ENCODE peak calls at places on chromosomes 7 and 10, in five cellular contexts. R is CD8-positive, alpha-beta T cell; D is left ventricle myocardium inferior; J is uterus; W is pancreas. B is an unnamed sample.

GRCh38 chr7:144830024-144830785 is 5.6 kb downstream of the TPK1 start:
- DNase-seq in D (no peak), W (no peak), R (no peak), J (no peak), B (no peak)

GRCh38 chr7:107660381-107661080 is at the start of gene SLC26A4:
- DNase-seq in D (no peak), R (no peak), W (no peak), J (no peak), B (no peak)

GRCh38 chr7:46508541-46508940 is 587.5 kb upstream of the IGFBP3 start:
- DNase-seq in W (no peak), R (no peak), D (no peak), J (no peak), B (no peak)

GRCh38 chr10:26217396-26218105 is 977 bp downstream of the GAD2 start:
- DNase-seq in J (no peak), R (no peak), W (no peak), D (no peak), B (no peak)

GRCh38 chr7:46549347-46549746 is 628.3 kb upstream of the IGFBP3 start:
- DNase-seq in W (no peak), R (no peak), J (no peak), D (no peak), B (no peak)

GRCh38 chr10:10500941-10501340 is 516.7 kb upstream of the CELF2 start:
- DNase-seq in W (no peak), J (no peak), R (no peak), D (no peak), B (no peak)

GRCh38 chr7:96670338-96671289 is 39.0 kb downstream of the SEM1 start:
- DNase-seq in W (no peak), D (no peak), R (no peak), J (no peak), B (no peak)

GRCh38 chr7:49775949-49776443 is 2.6 kb downstream of the VWC2 start:
- DNase-seq in D (no peak), J (no peak), R (no peak), W (no peak), B (no peak)

GRCh38 chr10:128091636-128092210 is 34.5 kb downstream of the MKI67 start:
- DNase-seq in W (no peak), D (no peak), J (no peak), R (no peak), B (no peak)

GRCh38 chr10:132229834-132230556 is 43.2 kb downstream of the DPYSL4 start:
- DNase-seq in R (peak; percentile 66), D (no peak), W (no peak), J (no peak), B (no peak)

GRCh38 chr7:139855498-139856270 is 26.6 kb downstream of the TBXAS1 start:
- DNase-seq in J (no peak), R (peak; percentile 51), W (peak; percentile 35), D (no peak), B (no peak)

GRCh38 chr10:45238896-45239295 is 76.5 kb downstream of the OR13A1 start:
- DNase-seq in R (no peak), J (no peak), D (no peak), W (no peak), B (no peak)

GRCh38 chr10:69088801-69089501 is 1.0 kb downstream of the SRGN start:
- DNase-seq in J (no peak), W (no peak), D (no peak), R (no peak), B (no peak)

GRCh38 chr7:128841171-128841690 is 11.0 kb downstream of the FLNC start:
- DNase-seq in J (no peak), W (no peak), R (no peak), D (peak; percentile 14), B (no peak)

GRCh38 chr7:12637819-12638592 is 49.4 kb upstream of the ARL4A start:
- DNase-seq in J (no peak), D (no peak), W (no peak), R (no peak), B (no peak)

GRCh38 chr7:25790261-25790660 is 361.7 kb upstream of the NFE2L3 start:
- DNase-seq in R (no peak), W (no peak), J (no peak), D (no peak), B (no peak)

GRCh38 chr10:97076781-97077180 is 109.0 kb downstream of the SLIT1 start:
- DNase-seq in R (no peak), W (no peak), J (no peak), D (no peak), B (no peak)

GRCh38 chr7:92778972-92779371 is 57.4 kb downstream of the CDK6 start:
- DNase-seq in R (no peak), D (no peak), J (peak; percentile 68), W (no peak), B (no peak)

GRCh38 chr7:74253975-74254857 is at the start of gene RFC2:
- DNase-seq in W (peak; percentile 95), J (peak; percentile 95), R (peak; percentile 99), D (peak; percentile 97), B (peak; percentile 83)
- H3K4me1 ChIP-seq in W (no peaks in the 10 kb centered on the region), J (no peaks in the 10 kb centered on the region), R (peaks cover 17% of the 10 kb centered on the region), D (peaks cover 41% of the 10 kb centered on the region), B (peaks cover 25% of the 10 kb centered on the region)

DNA sequence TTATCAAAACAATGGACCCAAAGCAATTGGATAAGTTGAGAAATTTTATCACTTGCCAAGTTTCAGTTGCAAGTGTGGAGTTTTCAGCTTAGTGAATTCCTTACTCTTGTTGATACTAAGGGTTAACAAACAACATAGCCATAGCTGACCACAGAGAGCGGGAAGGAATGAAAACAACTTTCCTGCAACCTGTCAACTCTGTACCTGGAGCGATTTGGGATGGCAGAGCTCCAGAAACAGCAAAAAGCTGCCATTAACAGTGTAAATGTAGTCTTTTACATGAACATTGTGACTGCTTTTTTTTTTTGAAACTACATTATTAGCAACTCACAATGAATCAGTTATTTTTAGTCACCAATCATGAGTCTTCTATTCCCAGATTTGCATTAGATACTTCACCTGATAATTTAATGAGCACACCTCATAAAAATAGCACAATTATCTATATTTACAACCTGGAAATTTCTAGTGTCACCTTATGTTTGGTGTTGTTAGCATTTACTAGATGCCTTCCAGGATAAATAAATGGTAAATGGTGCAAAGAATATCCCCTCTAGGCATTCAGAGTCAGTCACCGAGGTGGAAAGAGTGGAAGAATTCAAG is 47.6 kb upstream of the RAPGEF5 start:
- DNase-seq in W (no peak), D (no peak), J (no peak), R (no peak), B (no peak)
- H3K4me1 ChIP-seq in W (no peaks in the 10 kb centered on the region), D (no peaks in the 10 kb centered on the region), J (no peaks in the 10 kb centered on the region), R (peaks cover 5% of the 10 kb centered on the region), B (no peaks in the 10 kb centered on the region)

GRCh38 chr7:158724658-158725505 is 20.3 kb upstream of the NCAPG2 start:
- DNase-seq in D (no peak), J (no peak), R (no peak), W (no peak), B (no peak)

GRCh38 chr7:158723266-158723665 is 18.7 kb upstream of the NCAPG2 start:
- DNase-seq in D (no peak), W (no peak), R (no peak), J (no peak), B (no peak)

GRCh38 chr7:158720107-158720506 is 15.5 kb upstream of the NCAPG2 start:
- DNase-seq in D (no peak), J (no peak), W (no peak), R (no peak), B (no peak)

GRCh38 chr7:158723714-158724385 is 19.2 kb upstream of the NCAPG2 start:
- DNase-seq in W (no peak), J (no peak), D (no peak), R (no peak), B (no peak)

DNA sequence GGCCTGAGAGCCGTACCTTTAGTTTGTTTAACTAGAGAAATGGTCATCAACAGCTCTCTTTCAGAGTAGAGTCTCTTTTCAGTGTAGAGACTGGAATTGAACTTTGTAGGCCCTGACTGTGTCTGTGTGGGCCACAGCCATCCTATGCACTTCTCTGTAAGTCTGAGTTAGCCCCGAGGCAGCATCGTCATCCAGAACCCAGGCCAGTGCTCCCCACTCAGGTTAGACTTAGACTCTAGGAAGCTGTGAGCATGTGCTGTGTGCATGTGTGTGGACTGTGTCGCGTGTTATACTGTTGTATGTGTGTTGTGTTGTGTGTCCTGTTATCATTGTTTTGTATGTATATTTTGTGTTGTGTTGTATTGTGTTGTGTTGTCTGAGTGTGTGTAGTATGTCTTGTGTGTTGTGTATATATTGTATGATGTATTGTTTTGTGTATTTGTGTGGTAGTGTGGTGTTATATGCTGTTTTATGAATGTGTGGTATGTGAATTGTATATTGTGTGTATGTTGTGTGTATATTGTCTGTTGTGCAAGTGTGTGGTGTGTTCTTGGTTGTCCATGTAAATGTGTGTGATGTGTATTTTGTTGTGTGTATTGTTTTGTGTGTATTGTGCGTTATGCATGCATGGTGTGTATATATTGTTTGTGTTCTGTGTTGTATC is 18.1 kb upstream of the NCAPG2 start:
- DNase-seq in D (no peak), R (no peak), W (no peak), J (no peak), B (no peak)
- H3K4me1 ChIP-seq in D (no peaks in the 10 kb centered on the region), R (no peaks in the 10 kb centered on the region), W (no peaks in the 10 kb centered on the region), J (no peaks in the 10 kb centered on the region), B (no peaks in the 10 kb centered on the region)

DNA sequence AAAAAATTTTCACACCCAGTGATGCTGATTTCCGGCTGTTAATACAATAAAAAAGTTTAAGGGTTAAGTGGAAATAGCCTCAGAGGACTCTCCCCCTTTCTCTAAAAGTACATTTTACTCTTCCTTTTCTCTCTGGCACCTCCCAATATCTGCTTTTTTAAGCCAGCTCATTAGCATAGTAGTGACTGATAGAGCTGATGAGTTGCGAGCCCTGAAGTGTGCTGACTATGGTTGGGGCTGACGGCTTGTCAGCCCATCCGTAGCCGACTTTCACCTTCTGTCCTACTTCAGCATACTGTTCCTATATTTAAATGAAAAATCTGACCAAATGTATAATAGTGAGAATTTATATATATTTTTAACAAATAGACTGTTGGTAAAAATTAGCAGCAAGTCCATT is 80.0 kb downstream of the SHH start:
- DNase-seq in D (no peak), R (no peak), J (no peak), W (no peak), B (no peak)
- H3K4me1 ChIP-seq in D (peaks cover 65% of the 10 kb centered on the region), R (peaks cover 18% of the 10 kb centered on the region), J (no peaks in the 10 kb centered on the region), W (peaks cover 16% of the 10 kb centered on the region), B (no peaks in the 10 kb centered on the region)

GRCh38 chr10:34643620-34644019 is 171.5 kb downstream of the PARD3 start:
- DNase-seq in R (no peak), D (no peak), W (no peak), J (no peak), B (no peak)

GRCh38 chr10:34638405-34639054 is 176.6 kb downstream of the PARD3 start:
- DNase-seq in J (peak; percentile 92), D (peak; percentile 77), W (peak; percentile 62), R (peak; percentile 71), B (peak; percentile 60)

GRCh38 chr10:34644245-34644644 is 170.9 kb downstream of the PARD3 start:
- DNase-seq in R (no peak), W (no peak), J (no peak), D (no peak), B (no peak)

GRCh38 chr10:34641147-34641912 is 173.8 kb downstream of the PARD3 start:
- DNase-seq in D (no peak), W (no peak), R (no peak), J (no peak), B (no peak)

DNA sequence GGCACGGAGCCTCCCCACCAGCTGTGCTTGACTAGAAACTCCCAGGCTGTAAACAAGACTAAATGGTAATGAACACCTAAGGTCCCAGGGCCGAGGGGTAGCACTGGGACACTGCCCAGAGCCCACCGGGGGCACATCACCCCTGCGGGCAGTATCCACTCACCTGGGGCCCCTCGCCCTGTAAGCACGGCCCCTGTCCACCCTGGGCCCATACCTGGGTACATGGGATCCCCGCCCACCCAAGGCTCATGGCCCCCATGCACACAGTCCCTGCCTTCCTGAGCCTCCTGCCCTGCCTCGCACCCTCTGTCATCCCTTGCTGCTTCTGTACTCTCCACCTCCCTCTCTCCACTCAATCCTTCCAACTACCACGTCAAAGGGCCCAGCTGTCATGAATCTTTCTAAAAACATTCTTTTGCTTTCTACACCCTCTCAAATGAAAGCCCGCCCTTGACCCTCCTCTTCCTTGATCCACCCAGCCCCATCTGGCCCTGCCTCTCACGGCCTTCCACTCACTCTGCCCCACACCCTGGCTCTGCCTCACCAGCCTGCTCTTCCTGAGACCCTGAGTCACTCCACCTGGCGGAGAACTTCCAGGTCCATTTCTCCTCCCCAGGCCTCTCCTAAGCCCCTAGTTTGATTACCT is 173.1 kb downstream of the PARD3 start:
- DNase-seq in J (no peak), D (no peak), W (no peak), R (no peak), B (no peak)
- H3K4me1 ChIP-seq in J (peaks cover 12% of the 10 kb centered on the region), D (peaks cover 56% of the 10 kb centered on the region), W (no peaks in the 10 kb centered on the region), R (no peaks in the 10 kb centered on the region), B (peaks cover 3% of the 10 kb centered on the region)

B was measured in thoracic aorta.